ENCODE peak calls at places on chromosome 12, in six cellular contexts. M, Y, L, Q, P and T are unnamed samples.

GRCh38 chr12:96752211-96752610 is 154.8 kb upstream of the NEDD1 start:
- DNase-seq in Q (no peak), Y (no peak), L (no peak), M (no peak), P (no peak), T (no peak)

GRCh38 chr12:14892726-14893442 is 7.2 kb upstream of the MGP start:
- DNase-seq in M (peak), L (peak), Q (no peak), Y (no peak), P (no peak), T (peak)

GRCh38 chr12:5428332-5429221 is 3.3 kb upstream of the NTF3 start:
- DNase-seq in Y (no peak), L (peak), Q (peak), P (no peak), M (peak), T (no peak)

GRCh38 chr12:114404451-114405198 is 1.3 kb downstream of the TBX5 start:
- DNase-seq in M (peak), L (peak), P (no peak), Q (peak), Y (no peak), T (no peak)

GRCh38 chr12:127284870-127285431 is 982.0 kb upstream of the TMEM132C start:
- DNase-seq in Q (no peak), Y (no peak), L (peak), P (no peak), M (peak), T (no peak)

GRCh38 chr12:52126605-52127578 is 47.4 kb downstream of the SMIM41 start:
- DNase-seq in Y (no peak), L (no peak), M (peak), Q (no peak), P (no peak), T (no peak)

GRCh38 chr12:55679691-55680090 is 28.0 kb downstream of the ITGA7 start:
- DNase-seq in L (no peak), Y (no peak), P (no peak), M (no peak), Q (no peak), T (peak)

GRCh38 chr12:87511371-87511770 is 517.8 kb downstream of the C12orf50 start:
- DNase-seq in M (peak), Y (no peak), P (no peak), Q (no peak), L (no peak), T (no peak)

GRCh38 chr12:12927211-12928079 is 24.5 kb downstream of the GPRC5D start:
- DNase-seq in L (no peak), M (peak), Q (peak), Y (no peak), P (peak), T (no peak)

GRCh38 chr12:64104376-64104775 is 117.7 kb downstream of the KICS2 start:
- DNase-seq in M (peak), Q (no peak), L (peak), P (no peak), Y (no peak), T (no peak)

GRCh38 chr12:9361879-9362326 is 153.7 kb upstream of the PZP start:
- DNase-seq in M (no peak), P (no peak), Y (no peak), L (no peak), Q (no peak), T (no peak)

GRCh38 chr12:94761559-94761958 is 111.2 kb upstream of the TMCC3 start:
- DNase-seq in Q (no peak), L (peak), P (no peak), M (peak), Y (no peak), T (no peak)

GRCh38 chr12:57439762-57440266 is 5.2 kb downstream of the INHBC start:
- DNase-seq in M (no peak), L (no peak), Y (no peak), Q (no peak), P (no peak), T (no peak)

GRCh38 chr12:101746661-101747060 is 7.4 kb upstream of the SYCP3 start:
- DNase-seq in Q (no peak), L (no peak), M (peak), Y (no peak), P (no peak), T (no peak)

GRCh38 chr12:122946690-122947271 is 19.5 kb downstream of the ABCB9 start:
- DNase-seq in P (peak), Q (peak), M (peak), L (peak), Y (peak), T (peak)

GRCh38 chr12:40616383-40616900 is 75.8 kb upstream of the CNTN1 start:
- DNase-seq in M (no peak), P (no peak), Q (no peak), L (no peak), Y (no peak), T (no peak)

GRCh38 chr12:78403136-78403535 is 461.4 kb upstream of the SYT1 start:
- DNase-seq in L (peak), P (no peak), Q (no peak), Y (no peak), M (peak), T (no peak)

GRCh38 chr12:107277850-107278249 is 184.5 kb upstream of the CRY1 start:
- DNase-seq in M (peak), L (peak), Q (no peak), Y (no peak), P (no peak), T (no peak)

GRCh38 chr12:69502342-69503081 is 32.3 kb downstream of the FRS2 start:
- DNase-seq in Y (no peak), L (peak), Q (no peak), P (no peak), M (peak), T (no peak)

GRCh38 chr12:68119724-68120211 is 39.8 kb downstream of the IFNG start:
- DNase-seq in P (peak), Q (no peak), Y (peak), L (peak), M (no peak), T (no peak)